ENCODE peak calls at places on chromosomes 2 and 18, in ten cellular contexts. One of them, this sample, is unnamed. For H3K4me1, the result is how much of the 10 kb centered on the place peaks cover.

GRCh38 chr2:120368086-120368485 is 22.1 kb downstream of the INHBB start:
- DNase-seq in psoas muscle: no peak
- DNase-seq in SJSA1: no peak
- DNase-seq in neural progenitor cell: no peak
- DNase-seq in prostate gland: no peak
- DNase-seq in mammary epithelial cell: no peak
- DNase-seq in heart left ventricle: no peak
- DNase-seq in effector memory CD4-positive, alpha-beta T cell: no peak
- DNase-seq in A549: no peak
- DNase-seq in CD8-positive, alpha-beta memory T cell: no peak
- DNase-seq in this sample: no peak

GRCh38 chr2:10339647-10340592 is 37.2 kb downstream of the HPCAL1 start:
- DNase-seq in psoas muscle: no peak
- DNase-seq in SJSA1: no peak
- DNase-seq in neural progenitor cell: no peak
- DNase-seq in prostate gland: no peak
- DNase-seq in mammary epithelial cell: peak
- DNase-seq in heart left ventricle: no peak
- DNase-seq in effector memory CD4-positive, alpha-beta T cell: no peak
- DNase-seq in A549: no peak
- DNase-seq in CD8-positive, alpha-beta memory T cell: no peak
- DNase-seq in this sample: no peak

GRCh38 chr2:47189635-47190034 is 34.5 kb upstream of the STPG4 start:
- DNase-seq in psoas muscle: no peak
- DNase-seq in SJSA1: peak
- DNase-seq in neural progenitor cell: no peak
- DNase-seq in prostate gland: no peak
- DNase-seq in mammary epithelial cell: peak
- DNase-seq in heart left ventricle: no peak
- DNase-seq in effector memory CD4-positive, alpha-beta T cell: no peak
- DNase-seq in A549: no peak
- DNase-seq in CD8-positive, alpha-beta memory T cell: no peak
- DNase-seq in this sample: no peak

GRCh38 chr2:15665943-15666460 is 74.3 kb downstream of the DDX1 start:
- DNase-seq in psoas muscle: no peak
- DNase-seq in SJSA1: no peak
- DNase-seq in neural progenitor cell: no peak
- DNase-seq in prostate gland: no peak
- DNase-seq in mammary epithelial cell: no peak
- DNase-seq in heart left ventricle: no peak
- DNase-seq in effector memory CD4-positive, alpha-beta T cell: no peak
- DNase-seq in A549: no peak
- DNase-seq in CD8-positive, alpha-beta memory T cell: no peak
- DNase-seq in this sample: no peak

GRCh38 chr18:64202836-64203235 is 53.9 kb upstream of the LINC00305 start:
- DNase-seq in psoas muscle: no peak
- DNase-seq in SJSA1: no peak
- DNase-seq in neural progenitor cell: no peak
- DNase-seq in prostate gland: no peak
- DNase-seq in mammary epithelial cell: no peak
- DNase-seq in heart left ventricle: no peak
- DNase-seq in effector memory CD4-positive, alpha-beta T cell: no peak
- DNase-seq in A549: no peak
- DNase-seq in CD8-positive, alpha-beta memory T cell: no peak
- DNase-seq in this sample: no peak

GRCh38 chr2:36502081-36502480 is 95.9 kb downstream of the FEZ2 start:
- DNase-seq in psoas muscle: no peak
- DNase-seq in SJSA1: no peak
- DNase-seq in neural progenitor cell: no peak
- DNase-seq in prostate gland: no peak
- DNase-seq in mammary epithelial cell: no peak
- DNase-seq in heart left ventricle: no peak
- DNase-seq in effector memory CD4-positive, alpha-beta T cell: no peak
- DNase-seq in A549: no peak
- DNase-seq in CD8-positive, alpha-beta memory T cell: no peak
- DNase-seq in this sample: no peak

GRCh38 chr2:218257390-218257981 is 3.3 kb upstream of the GPBAR1 start:
- DNase-seq in psoas muscle: no peak
- DNase-seq in SJSA1: no peak
- DNase-seq in neural progenitor cell: peak
- DNase-seq in prostate gland: no peak
- DNase-seq in mammary epithelial cell: no peak
- DNase-seq in heart left ventricle: no peak
- DNase-seq in effector memory CD4-positive, alpha-beta T cell: peak
- DNase-seq in A549: no peak
- DNase-seq in CD8-positive, alpha-beta memory T cell: peak
- DNase-seq in this sample: peak

GRCh38 chr2:58039170-58039611 is 7.4 kb upstream of the VRK2 start:
- DNase-seq in psoas muscle: no peak
- DNase-seq in SJSA1: no peak
- DNase-seq in neural progenitor cell: no peak
- DNase-seq in prostate gland: no peak
- DNase-seq in mammary epithelial cell: no peak
- DNase-seq in heart left ventricle: no peak
- DNase-seq in effector memory CD4-positive, alpha-beta T cell: no peak
- DNase-seq in A549: no peak
- DNase-seq in CD8-positive, alpha-beta memory T cell: no peak
- DNase-seq in this sample: no peak

GRCh38 chr2:9251154-9252001 is 44.8 kb downstream of the ASAP2 start:
- DNase-seq in psoas muscle: peak
- DNase-seq in SJSA1: peak
- DNase-seq in neural progenitor cell: no peak
- DNase-seq in prostate gland: peak
- DNase-seq in mammary epithelial cell: peak
- DNase-seq in heart left ventricle: peak
- DNase-seq in effector memory CD4-positive, alpha-beta T cell: no peak
- DNase-seq in A549: peak
- DNase-seq in CD8-positive, alpha-beta memory T cell: no peak
- DNase-seq in this sample: no peak

GRCh38 chr2:78315368-78315767 is 710.1 kb upstream of the REG3G start:
- DNase-seq in psoas muscle: no peak
- DNase-seq in SJSA1: no peak
- DNase-seq in neural progenitor cell: no peak
- DNase-seq in prostate gland: no peak
- DNase-seq in mammary epithelial cell: no peak
- DNase-seq in heart left ventricle: no peak
- DNase-seq in effector memory CD4-positive, alpha-beta T cell: no peak
- DNase-seq in A549: no peak
- DNase-seq in CD8-positive, alpha-beta memory T cell: no peak
- DNase-seq in this sample: no peak

GRCh38 chr2:191864623-191865521 is 18.0 kb upstream of the CAVIN2 start:
- DNase-seq in psoas muscle: no peak
- DNase-seq in SJSA1: no peak
- DNase-seq in neural progenitor cell: no peak
- DNase-seq in prostate gland: no peak
- DNase-seq in mammary epithelial cell: peak
- DNase-seq in heart left ventricle: no peak
- DNase-seq in effector memory CD4-positive, alpha-beta T cell: no peak
- DNase-seq in A549: no peak
- DNase-seq in CD8-positive, alpha-beta memory T cell: no peak
- DNase-seq in this sample: no peak

GRCh38 chr2:74454654-74455511 is at the start of gene INO80B:
- DNase-seq in psoas muscle: peak
- DNase-seq in SJSA1: peak
- DNase-seq in neural progenitor cell: peak
- DNase-seq in prostate gland: peak
- DNase-seq in mammary epithelial cell: peak
- DNase-seq in heart left ventricle: peak
- DNase-seq in effector memory CD4-positive, alpha-beta T cell: peak
- DNase-seq in A549: peak
- DNase-seq in CD8-positive, alpha-beta memory T cell: peak
- DNase-seq in this sample: no peak

GRCh38 chr2:213443952-213444351 is 159.7 kb downstream of the SPAG16 start:
- DNase-seq in psoas muscle: no peak
- DNase-seq in SJSA1: no peak
- DNase-seq in neural progenitor cell: no peak
- DNase-seq in prostate gland: no peak
- DNase-seq in mammary epithelial cell: peak
- DNase-seq in heart left ventricle: no peak
- DNase-seq in effector memory CD4-positive, alpha-beta T cell: no peak
- DNase-seq in A549: no peak
- DNase-seq in CD8-positive, alpha-beta memory T cell: no peak
- DNase-seq in this sample: no peak

GRCh38 chr2:149038442-149039212 is at the start of gene LYPD6B:
- DNase-seq in psoas muscle: no peak
- DNase-seq in SJSA1: peak
- DNase-seq in neural progenitor cell: peak
- DNase-seq in prostate gland: peak
- DNase-seq in mammary epithelial cell: peak
- DNase-seq in heart left ventricle: no peak
- DNase-seq in effector memory CD4-positive, alpha-beta T cell: no peak
- DNase-seq in A549: peak
- DNase-seq in CD8-positive, alpha-beta memory T cell: no peak
- DNase-seq in this sample: no peak

GRCh38 chr18:25236736-25237135 is 115.2 kb downstream of the ZNF521 start:
- DNase-seq in psoas muscle: no peak
- DNase-seq in SJSA1: no peak
- DNase-seq in neural progenitor cell: no peak
- DNase-seq in prostate gland: no peak
- DNase-seq in mammary epithelial cell: no peak
- DNase-seq in heart left ventricle: no peak
- DNase-seq in effector memory CD4-positive, alpha-beta T cell: no peak
- DNase-seq in A549: no peak
- DNase-seq in CD8-positive, alpha-beta memory T cell: no peak
- DNase-seq in this sample: no peak

GRCh38 chr18:25233582-25234362 is 118.2 kb downstream of the ZNF521 start:
- DNase-seq in psoas muscle: no peak
- DNase-seq in SJSA1: peak
- DNase-seq in neural progenitor cell: no peak
- DNase-seq in prostate gland: no peak
- DNase-seq in mammary epithelial cell: no peak
- DNase-seq in heart left ventricle: no peak
- DNase-seq in effector memory CD4-positive, alpha-beta T cell: no peak
- DNase-seq in A549: no peak
- DNase-seq in CD8-positive, alpha-beta memory T cell: no peak
- DNase-seq in this sample: no peak

GRCh38 chr18:25234363-25234639 is 117.7 kb downstream of the ZNF521 start:
- DNase-seq in psoas muscle: no peak
- DNase-seq in SJSA1: no peak
- DNase-seq in neural progenitor cell: no peak
- DNase-seq in prostate gland: no peak
- DNase-seq in mammary epithelial cell: no peak
- DNase-seq in heart left ventricle: no peak
- DNase-seq in effector memory CD4-positive, alpha-beta T cell: no peak
- DNase-seq in A549: no peak
- DNase-seq in CD8-positive, alpha-beta memory T cell: no peak
- DNase-seq in this sample: no peak

GRCh38 chr18:25235648-25236047 is 116.3 kb downstream of the ZNF521 start:
- DNase-seq in psoas muscle: no peak
- DNase-seq in SJSA1: no peak
- DNase-seq in neural progenitor cell: no peak
- DNase-seq in prostate gland: no peak
- DNase-seq in mammary epithelial cell: no peak
- DNase-seq in heart left ventricle: no peak
- DNase-seq in effector memory CD4-positive, alpha-beta T cell: no peak
- DNase-seq in A549: no peak
- DNase-seq in CD8-positive, alpha-beta memory T cell: no peak
- DNase-seq in this sample: no peak

GRCh38 chr18:25234740-25235345 is 117.1 kb downstream of the ZNF521 start:
- DNase-seq in psoas muscle: no peak
- DNase-seq in SJSA1: no peak
- DNase-seq in neural progenitor cell: no peak
- DNase-seq in prostate gland: no peak
- DNase-seq in mammary epithelial cell: no peak
- DNase-seq in heart left ventricle: no peak
- DNase-seq in effector memory CD4-positive, alpha-beta T cell: no peak
- DNase-seq in A549: no peak
- DNase-seq in CD8-positive, alpha-beta memory T cell: no peak
- DNase-seq in this sample: no peak
- H3K27ac ChIP-seq in psoas muscle: no peak
- H3K27ac ChIP-seq in SJSA1: no peak
- H3K27ac ChIP-seq in neural progenitor cell: no peak
- H3K27ac ChIP-seq in prostate gland: no peak
- H3K27ac ChIP-seq in mammary epithelial cell: no peak
- H3K27ac ChIP-seq in heart left ventricle: no peak
- H3K27ac ChIP-seq in effector memory CD4-positive, alpha-beta T cell: no peak
- H3K27ac ChIP-seq in A549: no peak
- H3K27ac ChIP-seq in CD8-positive, alpha-beta memory T cell: no peak
- H3K27ac ChIP-seq in this sample: no peak

DNA sequence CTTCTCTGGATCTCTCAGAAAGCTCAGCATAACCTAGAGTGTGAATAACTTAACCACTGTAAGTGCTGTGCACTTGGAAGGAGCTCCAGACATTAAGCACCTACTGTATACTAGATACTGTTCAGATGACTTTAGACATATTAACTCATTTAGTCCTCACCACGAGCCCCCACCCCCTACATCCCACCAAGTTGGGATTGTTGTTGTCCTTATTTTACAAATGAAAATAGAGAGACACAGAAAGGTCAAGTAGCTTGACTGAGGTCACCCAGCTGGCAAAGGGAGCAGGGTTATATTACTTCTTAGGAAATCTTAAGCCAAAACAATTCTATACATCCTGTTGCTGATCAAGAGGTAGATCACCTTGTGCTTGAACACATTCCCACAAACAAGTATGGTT is 234.2 kb upstream of the SMAD2 start:
- DNase-seq in psoas muscle: no peak
- DNase-seq in SJSA1: no peak
- DNase-seq in neural progenitor cell: no peak
- DNase-seq in prostate gland: no peak
- DNase-seq in mammary epithelial cell: no peak
- DNase-seq in heart left ventricle: no peak
- DNase-seq in effector memory CD4-positive, alpha-beta T cell: no peak
- DNase-seq in A549: no peak
- DNase-seq in CD8-positive, alpha-beta memory T cell: no peak
- DNase-seq in this sample: no peak
- H3K4me1 ChIP-seq in psoas muscle: under half
- H3K4me1 ChIP-seq in SJSA1: under half
- H3K4me1 ChIP-seq in neural progenitor cell: under half
- H3K4me1 ChIP-seq in prostate gland: under half
- H3K4me1 ChIP-seq in mammary epithelial cell: under half
- H3K4me1 ChIP-seq in heart left ventricle: under half
- H3K4me1 ChIP-seq in effector memory CD4-positive, alpha-beta T cell: under half
- H3K4me1 ChIP-seq in A549: under half
- H3K4me1 ChIP-seq in CD8-positive, alpha-beta memory T cell: under half
- H3K4me1 ChIP-seq in this sample: under half

GRCh38 chr2:131006561-131006960 is 86.7 kb downstream of the FAM168B start:
- DNase-seq in psoas muscle: no peak
- DNase-seq in SJSA1: no peak
- DNase-seq in neural progenitor cell: no peak
- DNase-seq in prostate gland: no peak
- DNase-seq in mammary epithelial cell: no peak
- DNase-seq in heart left ventricle: no peak
- DNase-seq in effector memory CD4-positive, alpha-beta T cell: no peak
- DNase-seq in A549: no peak
- DNase-seq in CD8-positive, alpha-beta memory T cell: no peak
- DNase-seq in this sample: no peak
- H3K4me3 ChIP-seq in psoas muscle: no peak
- H3K4me3 ChIP-seq in SJSA1: no peak
- H3K4me3 ChIP-seq in neural progenitor cell: no peak
- H3K4me3 ChIP-seq in prostate gland: no peak
- H3K4me3 ChIP-seq in mammary epithelial cell: no peak
- H3K4me3 ChIP-seq in heart left ventricle: no peak
- H3K4me3 ChIP-seq in effector memory CD4-positive, alpha-beta T cell: no peak
- H3K4me3 ChIP-seq in A549: no peak
- H3K4me3 ChIP-seq in CD8-positive, alpha-beta memory T cell: no peak
- H3K4me3 ChIP-seq in this sample: no peak

DNA sequence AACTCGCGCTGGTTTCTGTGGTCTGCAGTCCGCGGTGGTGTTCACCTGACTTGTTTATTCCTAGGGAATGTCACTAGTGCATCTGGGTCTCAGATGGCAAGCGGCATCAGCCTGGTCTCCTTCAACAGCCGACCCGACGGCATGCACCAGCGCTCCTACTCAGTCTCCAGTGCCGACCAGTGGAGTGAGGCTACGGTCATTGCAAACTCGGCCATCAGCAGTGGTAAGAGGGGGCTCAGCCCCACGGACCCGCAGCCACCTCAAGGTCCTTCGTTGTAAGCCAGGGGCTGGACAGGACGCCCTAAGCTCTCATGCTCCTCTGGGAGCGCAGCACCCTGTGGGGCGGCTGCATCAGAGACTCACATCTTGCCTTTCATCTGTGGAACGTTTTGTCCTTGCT is 237.5 kb downstream of the GBX2 start:
- DNase-seq in psoas muscle: no peak
- DNase-seq in SJSA1: no peak
- DNase-seq in neural progenitor cell: no peak
- DNase-seq in prostate gland: no peak
- DNase-seq in mammary epithelial cell: no peak
- DNase-seq in heart left ventricle: no peak
- DNase-seq in effector memory CD4-positive, alpha-beta T cell: no peak
- DNase-seq in A549: no peak
- DNase-seq in CD8-positive, alpha-beta memory T cell: no peak
- DNase-seq in this sample: no peak
- H3K27ac ChIP-seq in psoas muscle: no peak
- H3K27ac ChIP-seq in SJSA1: no peak
- H3K27ac ChIP-seq in neural progenitor cell: no peak
- H3K27ac ChIP-seq in prostate gland: no peak
- H3K27ac ChIP-seq in mammary epithelial cell: no peak
- H3K27ac ChIP-seq in heart left ventricle: no peak
- H3K27ac ChIP-seq in effector memory CD4-positive, alpha-beta T cell: no peak
- H3K27ac ChIP-seq in A549: no peak
- H3K27ac ChIP-seq in CD8-positive, alpha-beta memory T cell: no peak
- H3K27ac ChIP-seq in this sample: no peak